ENCODE peak calls at places on chromosomes 7 and 10, in ten cellular contexts. E is AG10803, J is cardiac fibroblast, O is astrocyte of the cerebellum, Y is ascending aorta, F is GM12865, V is lower lobe of right lung, D is IMR-90, Q is fibroblast of lung, T is colonic mucosa. M is an unnamed sample.

GRCh38 chr10:31352436-31353226 is 33.6 kb downstream of the ZEB1 start:
- DNase-seq in E (no peak), J (no peak), O (no peak), Y (no peak), F (peak), V (no peak), D (no peak), Q (no peak), T (no peak), M (no peak)

GRCh38 chr10:94678475-94678874 is 5.1 kb upstream of the CYP2C18 start:
- DNase-seq in E (no peak), J (no peak), O (no peak), Y (no peak), F (no peak), V (no peak), D (no peak), Q (no peak), T (no peak), M (no peak)

GRCh38 chr10:34648919-34649318 is 166.2 kb downstream of the PARD3 start:
- DNase-seq in E (no peak), J (no peak), O (no peak), Y (no peak), F (no peak), V (no peak), D (no peak), Q (no peak), T (no peak), M (no peak)

GRCh38 chr10:72257051-72257892 is 16.5 kb upstream of the DDIT4 start:
- DNase-seq in E (no peak), J (peak), O (no peak), Y (no peak), F (peak), V (no peak), D (no peak), Q (peak), T (no peak), M (no peak)

GRCh38 chr7:135670179-135670578 is 7.9 kb downstream of the STMP1 start:
- DNase-seq in E (peak), J (peak), O (no peak), Y (no peak), F (no peak), V (no peak), D (peak), Q (peak), T (no peak), M (no peak)

GRCh38 chr7:142689439-142690168 is 59.7 kb upstream of the PRSS1 start:
- DNase-seq in E (no peak), J (no peak), O (no peak), Y (no peak), F (no peak), V (no peak), D (no peak), Q (no peak), T (no peak), M (no peak)

GRCh38 chr7:128838981-128839731 is 8.9 kb downstream of the FLNC start:
- DNase-seq in E (no peak), J (no peak), O (no peak), Y (no peak), F (no peak), V (no peak), D (no peak), Q (no peak), T (no peak), M (no peak)

GRCh38 chr7:153276394-153276793 is 516.8 kb downstream of the ACTR3B start:
- DNase-seq in E (no peak), J (no peak), O (no peak), Y (no peak), F (no peak), V (no peak), D (no peak), Q (no peak), T (no peak), M (no peak)

GRCh38 chr10:1779796-1780195 is 42.5 kb upstream of the ADARB2 start:
- DNase-seq in E (no peak), J (no peak), O (no peak), Y (no peak), F (no peak), V (no peak), D (no peak), Q (no peak), T (no peak), M (no peak)

GRCh38 chr7:142636751-142637150 is 112.5 kb upstream of the PRSS1 start:
- DNase-seq in E (no peak), J (no peak), O (no peak), Y (no peak), F (no peak), V (no peak), D (no peak), Q (no peak), T (no peak), M (no peak)

GRCh38 chr10:22597142-22597541 is 117.2 kb downstream of the PIP4K2A start:
- DNase-seq in E (peak), J (peak), O (no peak), Y (no peak), F (peak), V (no peak), D (peak), Q (no peak), T (no peak), M (no peak)

GRCh38 chr7:68820321-68820720 is 778.0 kb upstream of the AUTS2 start:
- DNase-seq in E (no peak), J (no peak), O (no peak), Y (no peak), F (no peak), V (no peak), D (no peak), Q (no peak), T (no peak), M (no peak)

GRCh38 chr7:29569648-29570047 is 6.0 kb downstream of the PRR15 start:
- DNase-seq in E (no peak), J (peak), O (no peak), Y (no peak), F (no peak), V (no peak), D (no peak), Q (no peak), T (no peak), M (no peak)

GRCh38 chr7:144378651-144379050 is 23.4 kb downstream of the ARHGEF5 start:
- DNase-seq in E (no peak), J (peak), O (no peak), Y (no peak), F (no peak), V (no peak), D (no peak), Q (no peak), T (no peak), M (no peak)

GRCh38 chr7:51129527-51130472 is 186.8 kb downstream of the COBL start:
- DNase-seq in E (no peak), J (no peak), O (no peak), Y (no peak), F (no peak), V (no peak), D (no peak), Q (no peak), T (no peak), M (no peak)

GRCh38 chr7:131272086-131272485 is 55.6 kb upstream of the MKLN1 start:
- DNase-seq in E (no peak), J (no peak), O (no peak), Y (no peak), F (no peak), V (no peak), D (no peak), Q (no peak), T (no peak), M (no peak)

GRCh38 chr10:90484518-90484917 is 373.3 kb downstream of the HTR7 start:
- DNase-seq in E (no peak), J (peak), O (no peak), Y (no peak), F (no peak), V (no peak), D (no peak), Q (no peak), T (no peak), M (no peak)

GRCh38 chr7:142864980-142865747 is 10.3 kb downstream of the EPHB6 start:
- DNase-seq in E (no peak), J (no peak), O (no peak), Y (no peak), F (no peak), V (no peak), D (no peak), Q (no peak), T (no peak), M (no peak)

GRCh38 chr7:117907058-117907633 is 33.9 kb upstream of the CTTNBP2 start:
- DNase-seq in E (no peak), J (no peak), O (no peak), Y (no peak), F (no peak), V (no peak), D (no peak), Q (no peak), T (no peak), M (no peak)

GRCh38 chr7:81624021-81624630 is 145.7 kb downstream of the HGF start:
- DNase-seq in E (peak), J (no peak), O (no peak), Y (no peak), F (peak), V (no peak), D (peak), Q (no peak), T (no peak), M (no peak)

GRCh38 chr7:49243521-49243920 is 319.2 kb downstream of the CDC14C start:
- DNase-seq in E (no peak), J (no peak), O (no peak), Y (no peak), F (no peak), V (no peak), D (no peak), Q (no peak), T (no peak), M (no peak)

GRCh38 chr10:70890917-70891431 is 2.6 kb upstream of the PCBD1 start:
- DNase-seq in E (peak), J (no peak), O (no peak), Y (no peak), F (no peak), V (no peak), D (no peak), Q (no peak), T (peak), M (no peak)

GRCh38 chr7:126541416-126541815 is 711.3 kb downstream of the GRM8 start:
- DNase-seq in E (no peak), J (no peak), O (no peak), Y (no peak), F (no peak), V (no peak), D (no peak), Q (no peak), T (no peak), M (no peak)

GRCh38 chr7:15397159-15397550 is 164.7 kb downstream of the AGMO start:
- DNase-seq in E (no peak), J (no peak), O (no peak), Y (no peak), F (no peak), V (no peak), D (no peak), Q (no peak), T (no peak), M (no peak)

GRCh38 chr10:96413151-96413787 is 54.5 kb upstream of the OPALIN start:
- DNase-seq in E (no peak), J (no peak), O (no peak), Y (no peak), F (no peak), V (no peak), D (no peak), Q (no peak), T (peak), M (no peak)
- TF ChIP-seq CTCF in E (peak), J (no peak), O (peak), Y (no peak), F (peak), V (no peak), D (no peak), Q (no peak), T (no peak), M (no peak)

DNA sequence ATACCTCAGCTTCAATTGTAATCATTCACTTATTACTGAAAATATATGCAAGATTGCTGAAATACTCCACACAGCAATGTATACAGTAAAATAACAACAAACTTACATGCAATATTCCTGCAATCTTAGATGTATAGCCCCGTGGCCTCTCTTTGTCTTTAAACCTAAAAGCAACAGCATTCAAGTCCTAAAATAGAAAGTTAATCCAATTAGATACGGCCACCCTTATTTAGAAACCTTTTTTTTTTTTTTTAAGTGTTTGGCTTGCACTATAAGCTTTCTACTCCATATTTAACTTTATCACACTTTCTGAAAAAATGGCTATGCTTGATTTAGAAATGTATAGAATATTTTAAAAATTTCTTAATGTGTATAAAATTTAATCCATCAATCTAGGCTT is 67.6 kb downstream of the IDE start:
- DNase-seq in E (no peak), J (no peak), O (no peak), Y (no peak), F (no peak), V (no peak), D (no peak), Q (no peak), T (no peak), M (no peak)
- H3K4me3 ChIP-seq in E (no peak), J (no peak), O (no peak), Y (no peak), F (no peak), V (no peak), D (no peak), Q (no peak), T (no peak), M (no peak)

GRCh38 chr7:963236-964078 is 9.0 kb upstream of the ADAP1 start:
- DNase-seq in E (no peak), J (no peak), O (no peak), Y (no peak), F (no peak), V (peak), D (no peak), Q (no peak), T (no peak), M (no peak)
- TF ChIP-seq CTCF in E (no peak), J (no peak), O (no peak), Y (no peak), F (no peak), V (no peak), D (no peak), Q (no peak), T (no peak), M (no peak)

GRCh38 chr7:23247101-23247601 is 576 bp downstream of the GPNMB start:
- DNase-seq in E (no peak), J (peak), O (no peak), Y (no peak), F (no peak), V (no peak), D (no peak), Q (no peak), T (no peak), M (no peak)
- H3K4me3 ChIP-seq in E (peak), J (peak), O (peak), Y (peak), F (no peak), V (peak), D (no peak), Q (peak), T (no peak), M (peak)

GRCh38 chr10:58517071-58517470 is 4.4 kb downstream of the BICC1 start:
- DNase-seq in E (no peak), J (no peak), O (no peak), Y (no peak), F (no peak), V (no peak), D (no peak), Q (no peak), T (no peak), M (no peak)
- TF ChIP-seq CTCF in E (no peak), J (no peak), O (no peak), Y (no peak), F (no peak), V (no peak), D (no peak), Q (no peak), T (no peak), M (no peak)